ENCODE peak calls at places on chromosome 1, in five cellular contexts. One of them, this sample, is unnamed.

GRCh38 chr1:40650075-40650474 is 15.4 kb downstream of the RIMS3 start:
- DNase-seq in AG04450: no peak
- DNase-seq in A549: no peak
- DNase-seq in SK-N-SH: peak; percentile 56
- DNase-seq in cardiac muscle cell: peak; percentile 44
- DNase-seq in this sample: no peak

GRCh38 chr1:32273389-32274208 is 18.3 kb upstream of the HDAC1 start:
- DNase-seq in AG04450: no peak
- DNase-seq in A549: no peak
- DNase-seq in SK-N-SH: no peak
- DNase-seq in cardiac muscle cell: no peak
- DNase-seq in this sample: peak; percentile 80

GRCh38 chr1:66282343-66282852 is 251.6 kb upstream of the SGIP1 start:
- DNase-seq in AG04450: peak; percentile 42
- DNase-seq in A549: no peak
- DNase-seq in SK-N-SH: no peak
- DNase-seq in cardiac muscle cell: no peak
- DNase-seq in this sample: no peak

GRCh38 chr1:30366914-30367313 is 356.5 kb downstream of the MATN1 start:
- DNase-seq in AG04450: no peak
- DNase-seq in A549: no peak
- DNase-seq in SK-N-SH: no peak
- DNase-seq in cardiac muscle cell: no peak
- DNase-seq in this sample: no peak

GRCh38 chr1:232140419-232141166 is 489.3 kb downstream of the SIPA1L2 start:
- DNase-seq in AG04450: no peak
- DNase-seq in A549: no peak
- DNase-seq in SK-N-SH: no peak
- DNase-seq in cardiac muscle cell: no peak
- DNase-seq in this sample: no peak

GRCh38 chr1:37465596-37466517 is 8.5 kb upstream of the ZC3H12A start:
- DNase-seq in AG04450: no peak
- DNase-seq in A549: no peak
- DNase-seq in SK-N-SH: no peak
- DNase-seq in cardiac muscle cell: no peak
- DNase-seq in this sample: no peak

GRCh38 chr1:28449904-28450303 is 55.9 kb upstream of the RCC1 start:
- DNase-seq in AG04450: no peak
- DNase-seq in A549: no peak
- DNase-seq in SK-N-SH: peak; percentile 33
- DNase-seq in cardiac muscle cell: no peak
- DNase-seq in this sample: no peak

GRCh38 chr1:57727121-57727520 is 303.3 kb upstream of the DAB1 start:
- DNase-seq in AG04450: no peak
- DNase-seq in A549: no peak
- DNase-seq in SK-N-SH: no peak
- DNase-seq in cardiac muscle cell: no peak
- DNase-seq in this sample: no peak

GRCh38 chr1:18528616-18529015 is 47.9 kb downstream of the KLHDC7A start:
- DNase-seq in AG04450: no peak
- DNase-seq in A549: no peak
- DNase-seq in SK-N-SH: no peak
- DNase-seq in cardiac muscle cell: no peak
- DNase-seq in this sample: no peak

GRCh38 chr1:69441496-69441895 is 126.2 kb upstream of the LRRC7 start:
- DNase-seq in AG04450: no peak
- DNase-seq in A549: no peak
- DNase-seq in SK-N-SH: no peak
- DNase-seq in cardiac muscle cell: no peak
- DNase-seq in this sample: no peak

GRCh38 chr1:248804771-248805681 is 20.7 kb downstream of the SH3BP5L start:
- DNase-seq in AG04450: no peak
- DNase-seq in A549: no peak
- DNase-seq in SK-N-SH: no peak
- DNase-seq in cardiac muscle cell: peak; percentile 22
- DNase-seq in this sample: no peak

GRCh38 chr1:182087304-182087703 is 25.8 kb upstream of the ZNF648 start:
- DNase-seq in AG04450: no peak
- DNase-seq in A549: no peak
- DNase-seq in SK-N-SH: no peak
- DNase-seq in cardiac muscle cell: no peak
- DNase-seq in this sample: no peak

GRCh38 chr1:30085814-30086770 is 637.3 kb downstream of the MATN1 start:
- DNase-seq in AG04450: no peak
- DNase-seq in A549: peak; percentile 10
- DNase-seq in SK-N-SH: peak; percentile 93
- DNase-seq in cardiac muscle cell: peak; percentile 83
- DNase-seq in this sample: no peak

DNA sequence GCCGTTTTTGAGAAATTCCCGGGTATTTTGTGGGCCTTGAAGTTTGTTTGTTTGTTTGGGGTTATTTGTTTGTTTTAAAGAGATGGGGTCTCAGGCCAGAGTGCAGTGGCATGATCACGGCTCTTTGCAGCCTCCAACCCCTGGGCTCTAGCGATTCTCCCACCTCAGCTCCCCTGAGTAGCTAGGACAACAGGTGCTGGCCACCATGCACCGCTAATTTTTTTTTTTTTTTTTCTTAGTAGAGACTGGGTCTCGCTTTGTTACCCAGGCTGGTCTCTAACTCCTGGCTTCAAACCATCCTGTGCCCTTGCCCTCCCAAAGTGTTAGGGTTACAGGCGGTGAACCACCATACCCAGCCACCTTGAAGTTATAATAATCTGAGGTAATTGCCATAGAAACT is 2.0 kb downstream of the CHTOP start:
- DNase-seq in AG04450: no peak
- DNase-seq in A549: no peak
- DNase-seq in SK-N-SH: no peak
- DNase-seq in cardiac muscle cell: no peak
- DNase-seq in this sample: no peak
- H3K4me3 ChIP-seq in AG04450: peak overlapping the region; percentile 7
- H3K4me3 ChIP-seq in A549: peak overlapping the region; percentile 90
- H3K4me3 ChIP-seq in SK-N-SH: no peak overlapping the region
- H3K4me3 ChIP-seq in cardiac muscle cell: peak overlapping the region; percentile 10
- H3K4me3 ChIP-seq in this sample: no peak overlapping the region

GRCh38 chr1:89670711-89671110 is 37.8 kb downstream of the LRRC8C start:
- DNase-seq in AG04450: no peak
- DNase-seq in A549: no peak
- DNase-seq in SK-N-SH: no peak
- DNase-seq in cardiac muscle cell: no peak
- DNase-seq in this sample: no peak
- H3K27ac ChIP-seq in AG04450: no peak overlapping the region
- H3K27ac ChIP-seq in A549: peak overlapping the region; percentile 69
- H3K27ac ChIP-seq in SK-N-SH: no peak overlapping the region
- H3K27ac ChIP-seq in cardiac muscle cell: no peak overlapping the region
- H3K27ac ChIP-seq in this sample: no peak overlapping the region

GRCh38 chr1:91585502-91585901 is 84.9 kb downstream of the CDC7 start:
- DNase-seq in AG04450: no peak
- DNase-seq in A549: no peak
- DNase-seq in SK-N-SH: no peak
- DNase-seq in cardiac muscle cell: no peak
- DNase-seq in this sample: no peak
- H3K4me3 ChIP-seq in AG04450: no peak overlapping the region
- H3K4me3 ChIP-seq in A549: no peak overlapping the region
- H3K4me3 ChIP-seq in SK-N-SH: no peak overlapping the region
- H3K4me3 ChIP-seq in cardiac muscle cell: no peak overlapping the region
- H3K4me3 ChIP-seq in this sample: no peak overlapping the region

GRCh38 chr1:240320645-240321044 is 229.0 kb downstream of the FMN2 start:
- DNase-seq in AG04450: no peak
- DNase-seq in A549: no peak
- DNase-seq in SK-N-SH: no peak
- DNase-seq in cardiac muscle cell: no peak
- DNase-seq in this sample: no peak

GRCh38 chr1:240322943-240323342 is 231.3 kb downstream of the FMN2 start:
- DNase-seq in AG04450: no peak
- DNase-seq in A549: no peak
- DNase-seq in SK-N-SH: no peak
- DNase-seq in cardiac muscle cell: no peak
- DNase-seq in this sample: no peak

GRCh38 chr1:240314845-240315746 is 223.4 kb downstream of the FMN2 start:
- DNase-seq in AG04450: no peak
- DNase-seq in A549: no peak
- DNase-seq in SK-N-SH: no peak
- DNase-seq in cardiac muscle cell: no peak
- DNase-seq in this sample: no peak

DNA sequence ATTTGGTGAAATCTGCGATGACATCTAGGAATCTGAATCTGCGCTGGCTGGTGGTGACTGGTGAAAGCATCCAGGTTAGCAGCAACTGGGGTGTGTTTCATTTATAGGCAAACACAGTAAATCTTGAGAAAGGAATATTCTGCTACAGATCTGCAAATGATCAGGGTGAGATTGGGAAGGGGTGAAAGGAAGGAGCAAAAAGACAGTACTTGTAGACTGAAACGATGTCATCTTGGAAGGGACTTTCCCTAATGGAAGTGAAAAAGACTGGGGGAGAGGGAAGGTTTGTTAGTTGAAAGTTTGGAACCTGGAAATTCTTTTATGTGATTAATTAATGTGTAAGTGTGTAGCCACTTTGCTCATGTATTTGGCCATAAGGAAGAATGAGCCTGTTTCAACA is 228.3 kb downstream of the FMN2 start:
- DNase-seq in AG04450: no peak
- DNase-seq in A549: no peak
- DNase-seq in SK-N-SH: no peak
- DNase-seq in cardiac muscle cell: no peak
- DNase-seq in this sample: no peak
- H3K27ac ChIP-seq in AG04450: no peak overlapping the region
- H3K27ac ChIP-seq in A549: no peak overlapping the region
- H3K27ac ChIP-seq in SK-N-SH: no peak overlapping the region
- H3K27ac ChIP-seq in cardiac muscle cell: no peak overlapping the region
- H3K27ac ChIP-seq in this sample: no peak overlapping the region

GRCh38 chr1:47128221-47128620 is 9.0 kb upstream of the CYP4A22 start:
- DNase-seq in AG04450: no peak
- DNase-seq in A549: no peak
- DNase-seq in SK-N-SH: no peak
- DNase-seq in cardiac muscle cell: no peak
- DNase-seq in this sample: no peak
- H3K4me3 ChIP-seq in AG04450: no peak overlapping the region
- H3K4me3 ChIP-seq in A549: no peak overlapping the region
- H3K4me3 ChIP-seq in SK-N-SH: no peak overlapping the region
- H3K4me3 ChIP-seq in cardiac muscle cell: no peak overlapping the region
- H3K4me3 ChIP-seq in this sample: no peak overlapping the region

GRCh38 chr1:54376085-54377039 is 29.8 kb downstream of the SSBP3 start:
- DNase-seq in AG04450: no peak
- DNase-seq in A549: no peak
- DNase-seq in SK-N-SH: no peak
- DNase-seq in cardiac muscle cell: no peak
- DNase-seq in this sample: no peak

GRCh38 chr1:54377040-54377691 is 29.0 kb downstream of the SSBP3 start:
- DNase-seq in AG04450: no peak
- DNase-seq in A549: no peak
- DNase-seq in SK-N-SH: no peak
- DNase-seq in cardiac muscle cell: peak; percentile 44
- DNase-seq in this sample: no peak

GRCh38 chr1:54378884-54379445 is 27.2 kb downstream of the SSBP3 start:
- DNase-seq in AG04450: no peak
- DNase-seq in A549: no peak
- DNase-seq in SK-N-SH: no peak
- DNase-seq in cardiac muscle cell: no peak
- DNase-seq in this sample: no peak

GRCh38 chr1:54379481-54380284 is 26.5 kb downstream of the SSBP3 start:
- DNase-seq in AG04450: no peak
- DNase-seq in A549: no peak
- DNase-seq in SK-N-SH: peak; percentile 68
- DNase-seq in cardiac muscle cell: no peak
- DNase-seq in this sample: no peak

GRCh38 chr1:54378157-54378883 is 27.9 kb downstream of the SSBP3 start:
- DNase-seq in AG04450: no peak
- DNase-seq in A549: no peak
- DNase-seq in SK-N-SH: no peak
- DNase-seq in cardiac muscle cell: peak; percentile 84
- DNase-seq in this sample: no peak
- H3K27ac ChIP-seq in AG04450: no peak overlapping the region
- H3K27ac ChIP-seq in A549: no peak overlapping the region
- H3K27ac ChIP-seq in SK-N-SH: no peak overlapping the region
- H3K27ac ChIP-seq in cardiac muscle cell: peak overlapping the region; percentile 94
- H3K27ac ChIP-seq in this sample: peak overlapping the region; percentile 39

GRCh38 chr1:177170756-177171535 is at the start of gene BRINP2:
- DNase-seq in AG04450: no peak
- DNase-seq in A549: peak; percentile 66
- DNase-seq in SK-N-SH: peak; percentile 91
- DNase-seq in cardiac muscle cell: peak; percentile 82
- DNase-seq in this sample: no peak
- H3K4me3 ChIP-seq in AG04450: peak within 1 kb of the TSS; percentile 43
- H3K4me3 ChIP-seq in A549: peak within 1 kb of the TSS; percentile 45
- H3K4me3 ChIP-seq in SK-N-SH: peak within 1 kb of the TSS; percentile 69
- H3K4me3 ChIP-seq in cardiac muscle cell: peak within 1 kb of the TSS; percentile 47
- H3K4me3 ChIP-seq in this sample: peak within 1 kb of the TSS; percentile 67

GRCh38 chr1:47809301-47810084 is 187.7 kb downstream of the TRABD2B start:
- DNase-seq in AG04450: no peak
- DNase-seq in A549: no peak
- DNase-seq in SK-N-SH: no peak
- DNase-seq in cardiac muscle cell: no peak
- DNase-seq in this sample: no peak
- H3K27ac ChIP-seq in AG04450: no peak overlapping the region
- H3K27ac ChIP-seq in A549: no peak overlapping the region
- H3K27ac ChIP-seq in SK-N-SH: no peak overlapping the region
- H3K27ac ChIP-seq in cardiac muscle cell: no peak overlapping the region
- H3K27ac ChIP-seq in this sample: no peak overlapping the region

GRCh38 chr1:22653741-22654140 is 705 bp downstream of the C1QB start:
- DNase-seq in AG04450: no peak
- DNase-seq in A549: no peak
- DNase-seq in SK-N-SH: no peak
- DNase-seq in cardiac muscle cell: no peak
- DNase-seq in this sample: no peak
- H3K4me3 ChIP-seq in AG04450: no peak overlapping the region
- H3K4me3 ChIP-seq in A549: no peak overlapping the region
- H3K4me3 ChIP-seq in SK-N-SH: no peak overlapping the region
- H3K4me3 ChIP-seq in cardiac muscle cell: no peak overlapping the region
- H3K4me3 ChIP-seq in this sample: no peak overlapping the region

DNA sequence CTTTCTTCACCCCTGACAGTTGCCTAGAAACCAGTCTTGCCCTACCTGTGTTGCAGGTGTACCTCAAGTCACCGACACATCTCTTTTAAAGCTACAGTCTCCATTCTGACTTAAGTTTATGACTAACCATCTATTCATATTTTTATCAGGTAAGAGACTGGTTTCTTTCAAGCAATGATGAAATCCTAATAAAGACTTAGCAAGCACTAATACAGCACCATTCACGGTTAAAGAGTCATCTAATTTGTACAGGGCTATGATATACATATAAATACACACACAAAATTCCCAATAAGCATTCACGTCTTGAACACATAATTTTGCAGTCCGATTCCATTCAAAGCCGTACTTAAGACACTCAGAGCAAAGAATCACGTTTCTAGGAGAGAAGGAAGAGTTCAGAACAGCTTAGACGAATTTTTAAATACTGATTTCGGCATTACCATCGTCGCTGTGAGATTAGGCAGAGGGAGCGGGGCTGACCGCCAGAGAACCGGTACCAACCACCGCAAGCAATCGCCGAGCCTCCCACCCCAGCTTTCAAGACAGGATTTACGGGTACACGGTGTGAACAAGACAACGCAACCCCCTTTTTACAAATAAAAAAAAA is 943 bp downstream of the ERRFI1 start:
- DNase-seq in AG04450: no peak
- DNase-seq in A549: no peak
- DNase-seq in SK-N-SH: no peak
- DNase-seq in cardiac muscle cell: peak; percentile 13
- DNase-seq in this sample: no peak
- H3K27ac ChIP-seq in AG04450: peak overlapping the region; percentile 11
- H3K27ac ChIP-seq in A549: peak overlapping the region; percentile 100
- H3K27ac ChIP-seq in SK-N-SH: no peak overlapping the region
- H3K27ac ChIP-seq in cardiac muscle cell: peak overlapping the region; percentile 91
- H3K27ac ChIP-seq in this sample: no peak overlapping the region

This sample was measured in iPS DF 6.9.